ENCODE peak calls at places on chromosomes 16 and 17, in five cellular contexts. A is A673, Q is cardiac fibroblast, O is uterus, X is OCI-LY7. Y is an unnamed sample.

GRCh38 chr17:80443916-80444708 is 29.1 kb downstream of the ENDOV start:
- DNase-seq in A (peak), Q (no peak), O (no peak), X (no peak), Y (no peak)

GRCh38 chr17:3917391-3917931 is 1.2 kb upstream of the P2RX1 start:
- DNase-seq in A (no peak), Q (peak), O (no peak), X (no peak), Y (peak)

GRCh38 chr16:28974007-28974436 is 556 bp upstream of the SPNS1 start:
- DNase-seq in A (peak), Q (peak), O (peak), X (peak), Y (peak)

GRCh38 chr17:79109584-79109983 is 35.0 kb downstream of the ENGASE start:
- DNase-seq in A (no peak), Q (no peak), O (no peak), X (no peak), Y (no peak)

GRCh38 chr16:50195276-50195675 is 42.2 kb downstream of the TENT4B start:
- DNase-seq in A (no peak), Q (peak), O (no peak), X (no peak), Y (no peak)

GRCh38 chr16:53281280-53281679 is 153.0 kb upstream of the RBL2 start:
- DNase-seq in A (no peak), Q (no peak), O (no peak), X (no peak), Y (no peak)

GRCh38 chr16:27718136-27718766 is 168.3 kb downstream of the KATNIP start:
- DNase-seq in A (no peak), Q (no peak), O (no peak), X (no peak), Y (no peak)

GRCh38 chr17:55451758-55452468 is 30.3 kb upstream of the MMD start:
- DNase-seq in A (peak), Q (peak), O (no peak), X (no peak), Y (no peak)

GRCh38 chr16:29306953-29307597 is 99.4 kb downstream of the NPIPB11 start:
- DNase-seq in A (no peak), Q (peak), O (no peak), X (no peak), Y (no peak)

GRCh38 chr16:14196011-14196410 is 124.9 kb downstream of the MRTFB start:
- DNase-seq in A (peak), Q (peak), O (no peak), X (peak), Y (no peak)

GRCh38 chr16:8346291-8346690 is 244.0 kb downstream of the TMEM114 start:
- DNase-seq in A (peak), Q (no peak), O (no peak), X (no peak), Y (no peak)

GRCh38 chr17:3946711-3947235 is 17.5 kb downstream of the ATP2A3 start:
- DNase-seq in A (no peak), Q (no peak), O (no peak), X (no peak), Y (no peak)

GRCh38 chr17:1936766-1937165 is 88.4 kb downstream of the RTN4RL1 start:
- DNase-seq in A (no peak), Q (no peak), O (no peak), X (no peak), Y (no peak)

GRCh38 chr17:33962857-33963655 is 292.0 kb upstream of the CCL2 start:
- DNase-seq in A (no peak), Q (no peak), O (no peak), X (no peak), Y (no peak)

GRCh38 chr17:6374761-6375312 is 60.1 kb downstream of the AIPL1 start:
- DNase-seq in A (peak), Q (peak), O (no peak), X (no peak), Y (no peak)

GRCh38 chr16:1884155-1884760 is 12.3 kb upstream of the MEIOB start:
- DNase-seq in A (peak), Q (peak), O (no peak), X (peak), Y (no peak)

GRCh38 chr16:24668481-24669001 is 60.9 kb upstream of the TNRC6A start:
- DNase-seq in A (peak), Q (peak), O (peak), X (no peak), Y (no peak)

GRCh38 chr17:5508855-5509254 is 22.5 kb downstream of the MIS12 start:
- DNase-seq in A (no peak), Q (peak), O (no peak), X (no peak), Y (no peak)

GRCh38 chr16:14562691-14563491 is 67.2 kb downstream of the PARN start:
- DNase-seq in A (peak), Q (peak), O (no peak), X (no peak), Y (no peak)

GRCh38 chr17:17235212-17236174 is 1.5 kb downstream of the FLCN start:
- DNase-seq in A (no peak), Q (peak), O (no peak), X (no peak), Y (no peak)

GRCh38 chr17:30600830-30601494 is 123.8 kb downstream of the GOSR1 start:
- DNase-seq in A (peak), Q (peak), O (no peak), X (peak), Y (no peak)

GRCh38 chr17:79547586-79547985 is 63.3 kb downstream of the RBFOX3 start:
- DNase-seq in A (no peak), Q (no peak), O (no peak), X (no peak), Y (no peak)

GRCh38 chr17:29583324-29584248 is 5.9 kb downstream of the GIT1 start:
- DNase-seq in A (no peak), Q (no peak), O (peak), X (no peak), Y (peak)

GRCh38 chr16:55875273-55875672 is at the start of gene CES5A:
- DNase-seq in A (peak), Q (no peak), O (no peak), X (no peak), Y (no peak)

DNA sequence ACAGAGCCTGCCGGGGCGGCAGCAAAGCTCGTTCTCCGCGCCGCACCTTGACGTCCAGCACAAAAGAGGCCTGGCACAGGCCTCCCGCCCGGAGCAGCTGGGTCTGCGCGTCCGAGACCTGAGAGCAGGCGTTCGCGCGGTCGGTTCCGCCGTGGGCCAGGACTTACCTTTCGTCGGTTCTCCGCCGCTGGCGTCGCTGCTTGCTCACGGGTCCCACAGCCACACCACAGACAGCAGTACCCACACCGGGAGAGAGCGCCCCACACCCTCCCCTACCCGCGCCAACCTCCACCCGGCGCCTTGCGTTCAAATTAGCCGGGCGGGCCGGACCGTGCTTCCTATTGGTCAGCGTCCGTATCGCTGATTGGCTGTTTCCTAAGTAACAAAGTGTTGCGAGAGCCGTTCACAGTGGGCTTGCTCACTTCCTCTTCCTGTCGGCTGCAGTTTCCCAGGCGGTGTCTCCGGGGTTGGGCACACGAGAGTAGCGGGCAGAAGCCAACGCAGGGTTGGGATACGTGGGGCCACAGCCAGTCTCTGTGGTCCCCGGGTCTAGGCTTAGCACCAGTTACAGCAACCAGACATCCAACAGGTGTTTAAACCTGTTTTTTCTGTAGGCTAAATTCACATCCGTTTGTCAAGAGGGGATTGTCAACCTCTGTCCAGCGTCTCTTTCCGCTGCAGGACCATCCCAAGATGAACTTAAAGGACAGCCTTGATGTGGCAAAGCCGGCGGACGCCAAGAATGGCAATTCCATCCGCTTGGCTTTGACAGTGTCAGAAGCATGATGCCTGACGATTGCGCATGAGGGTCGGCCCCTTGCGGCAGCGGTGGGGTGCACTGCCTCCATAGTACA is at the start of gene KIF18B:
- DNase-seq in A (peak), Q (peak), O (peak), X (peak), Y (peak)
- TF ChIP-seq CTCF in A (no peak), Q (peak), O (peak), X (peak), Y (no peak)

DNA sequence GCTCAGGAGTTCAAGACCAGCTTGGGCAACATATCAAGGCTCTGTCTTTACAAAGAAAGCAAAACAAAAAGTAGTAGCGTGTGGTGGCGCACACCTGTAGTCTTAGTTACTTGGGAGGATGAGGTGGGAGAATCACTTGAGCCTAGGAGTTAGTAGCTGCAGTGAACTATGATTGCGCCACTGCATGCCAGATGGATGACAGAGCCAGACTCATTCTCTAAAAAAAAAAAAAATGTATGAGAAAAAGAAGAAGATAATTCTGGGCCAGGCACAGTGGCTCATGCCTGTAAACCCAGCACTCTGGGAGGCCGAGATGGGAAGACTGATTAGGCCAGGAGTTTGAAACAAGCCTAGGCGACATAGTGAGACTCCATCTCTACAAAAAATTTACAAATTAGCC is 28.5 kb downstream of the STAT5B start:
- DNase-seq in A (no peak), Q (peak), O (peak), X (no peak), Y (no peak)
- H3K4me3 ChIP-seq in A (no peak), Q (no peak), O (no peak), X (no peak), Y (no peak)

GRCh38 chr16:47052666-47053640 is 79.5 kb upstream of the DNAJA2 start:
- DNase-seq in A (no peak), Q (no peak), O (no peak), X (no peak), Y (no peak)
- TF ChIP-seq CTCF in A (no peak), Q (no peak), O (no peak), X (no peak), Y (no peak)

DNA sequence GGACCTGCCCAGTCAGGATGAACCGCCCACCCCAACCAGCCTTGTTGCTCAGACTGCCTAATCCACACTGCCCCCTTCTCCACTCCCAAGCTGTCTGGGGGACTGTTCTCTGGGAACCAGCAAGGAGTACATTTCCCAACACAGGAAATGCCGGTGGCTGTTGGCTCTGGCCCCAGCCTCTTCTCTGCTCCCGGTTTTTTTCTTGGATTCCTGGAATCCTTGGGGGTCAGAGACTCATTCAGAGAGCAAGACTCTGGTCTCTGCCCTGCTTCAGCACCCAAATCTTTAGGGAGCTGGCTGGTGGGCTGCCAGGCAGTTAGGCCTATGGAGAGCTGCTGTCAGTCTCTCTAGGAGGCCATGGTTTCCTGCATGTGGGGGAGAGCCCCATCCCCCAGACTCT is 10.8 kb upstream of the MTMR4 start:
- DNase-seq in A (peak), Q (peak), O (peak), X (no peak), Y (no peak)
- H3K4me3 ChIP-seq in A (no peak), Q (no peak), O (no peak), X (no peak), Y (peak)

GRCh38 chr17:12667299-12667958 is 1.7 kb downstream of the MYOCD start:
- DNase-seq in A (peak), Q (peak), O (peak), X (peak), Y (no peak)
- TF ChIP-seq CTCF in A (peak), Q (peak), O (peak), X (peak), Y (peak)

DNA sequence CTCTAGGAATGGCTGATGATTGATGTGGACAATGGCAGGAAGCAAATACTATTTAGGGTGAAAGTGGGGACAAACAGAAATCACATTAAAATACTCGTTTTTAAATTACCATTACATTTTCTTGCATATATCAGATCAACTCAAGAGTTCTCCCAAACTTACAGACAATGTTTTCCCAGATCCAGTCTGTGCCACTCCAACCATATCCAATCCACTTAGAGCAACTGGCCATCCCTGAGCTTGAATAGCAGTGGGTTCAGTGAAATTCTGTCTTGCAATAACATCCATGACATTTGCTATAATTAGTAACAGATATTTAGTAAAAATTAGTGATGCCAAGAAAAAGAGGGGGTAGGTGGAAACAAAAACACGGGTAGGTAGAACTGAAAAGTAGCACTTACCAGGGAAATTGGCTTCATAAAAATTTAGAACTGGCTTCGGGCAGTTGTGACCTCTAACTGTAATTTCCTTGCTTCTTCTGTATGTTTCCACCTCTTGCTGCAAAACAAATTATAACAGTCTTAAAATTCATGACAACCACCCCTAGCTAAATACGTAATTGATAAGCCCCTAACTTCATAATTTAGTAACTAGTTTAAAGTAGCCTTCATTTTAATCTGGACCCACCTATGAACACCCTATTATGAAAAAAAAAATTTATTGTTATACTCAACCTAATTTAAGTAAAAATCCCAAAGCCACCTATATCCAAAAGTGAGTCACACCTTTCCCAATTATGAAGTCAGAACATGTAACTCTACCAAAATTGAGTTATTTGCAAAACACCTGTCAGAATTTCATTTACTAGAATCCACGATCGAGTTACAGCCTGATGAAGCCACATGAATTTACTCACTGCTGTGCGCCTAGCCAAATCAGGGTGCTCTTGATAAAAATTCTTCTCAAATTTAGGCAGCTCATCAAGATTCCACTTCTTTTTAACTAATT is 2.0 kb downstream of the DDX5 start:
- DNase-seq in A (no peak), Q (no peak), O (no peak), X (no peak), Y (no peak)
- H3K4me3 ChIP-seq in A (peak), Q (peak), O (peak), X (peak), Y (peak)